ENCODE peak calls at places on chromosomes 6 and 20, in four cellular contexts. K, F, G and H are unnamed samples.

GRCh38 chr20:44468044-44468782 is 7.5 kb upstream of the TTPAL start:
- DNase-seq in K (no peak), F (no peak), G (no peak), H (no peak)

GRCh38 chr6:140371360-140371870 is 997.0 kb upstream of the CITED2 start:
- DNase-seq in G (no peak), K (peak; percentile 28), F (no peak), H (no peak)

GRCh38 chr6:13383280-13384163 is 55.2 kb upstream of the TBC1D7 start:
- DNase-seq in G (no peak), F (no peak), K (peak; percentile 31), H (peak; percentile 75)

GRCh38 chr6:27814665-27815424 is 97.4 kb downstream of the OR2B2 start:
- DNase-seq in K (peak; percentile 85), F (peak; percentile 88), G (peak; percentile 91), H (peak; percentile 58)

GRCh38 chr20:61516398-61517208 is 264.5 kb downstream of the CDH4 start:
- DNase-seq in K (peak; percentile 58), G (no peak), F (no peak), H (no peak)

GRCh38 chr6:141307309-141307998 is 825.3 kb upstream of the GJE1 start:
- DNase-seq in G (no peak), F (no peak), K (no peak), H (no peak)

GRCh38 chr20:33175123-33175522 is 7.2 kb downstream of the BPIFA2 start:
- DNase-seq in K (no peak), G (no peak), F (no peak), H (peak; percentile 46)

GRCh38 chr6:3036861-3037469 is 31.3 kb upstream of the RIPK1 start:
- DNase-seq in F (no peak), K (no peak), G (no peak), H (no peak)

GRCh38 chr20:4512891-4513550 is 208.7 kb upstream of the PRND start:
- DNase-seq in F (no peak), G (no peak), K (peak; percentile 92), H (peak; percentile 33)

GRCh38 chr6:116060572-116061283 is at the start of gene FRK:
- DNase-seq in K (peak; percentile 70), G (no peak), F (no peak), H (peak; percentile 58)

GRCh38 chr6:155185544-155185943 is 78.3 kb upstream of the CLDN20 start:
- DNase-seq in G (peak; percentile 29), K (peak; percentile 26), F (peak; percentile 76), H (peak; percentile 97)

GRCh38 chr6:144294016-144294415 is 8.9 kb downstream of the UTRN start:
- DNase-seq in G (no peak), K (peak; percentile 87), F (no peak), H (peak; percentile 89)

GRCh38 chr20:34558320-34559202 is at the start of gene MAP1LC3A:
- DNase-seq in F (peak; percentile 98), G (peak; percentile 91), K (peak; percentile 99), H (peak; percentile 41)

GRCh38 chr6:32133786-32134185 is 3.7 kb upstream of the FKBPL start:
- DNase-seq in F (no peak), K (peak; percentile 61), G (no peak), H (no peak)

GRCh38 chr20:51135926-51136325 is 113.0 kb upstream of the KCNG1 start:
- DNase-seq in G (no peak), F (no peak), K (no peak), H (no peak)

GRCh38 chr20:10978713-10979112 is 304.9 kb upstream of the JAG1 start:
- DNase-seq in G (no peak), F (no peak), K (no peak), H (no peak)

GRCh38 chr6:165988757-165989456 is 178.7 kb downstream of the TBXT start:
- DNase-seq in G (no peak), F (peak; percentile 24), K (no peak), H (no peak)

GRCh38 chr20:17083738-17084137 is 143.1 kb upstream of the PCSK2 start:
- DNase-seq in K (peak; percentile 4), G (peak; percentile 32), F (peak; percentile 64), H (no peak)

GRCh38 chr6:44422534-44422933 is 35.0 kb downstream of the CDC5L start:
- DNase-seq in K (no peak), F (no peak), G (no peak), H (no peak)

GRCh38 chr6:34240329-34241248 is 3.9 kb downstream of the HMGA1 start:
- DNase-seq in K (no peak), F (no peak), G (no peak), H (no peak)

GRCh38 chr6:3584611-3585010 is 127.8 kb upstream of the SLC22A23 start:
- DNase-seq in G (no peak), F (no peak), K (no peak), H (no peak)

GRCh38 chr20:63372971-63373885 is 12.1 kb upstream of the CHRNA4 start:
- DNase-seq in G (no peak), F (no peak), K (no peak), H (no peak)

GRCh38 chr20:63376283-63377250 is 15.4 kb upstream of the CHRNA4 start:
- DNase-seq in K (no peak), G (no peak), F (no peak), H (no peak)

GRCh38 chr20:63375438-63375837 is 14.3 kb upstream of the CHRNA4 start:
- DNase-seq in G (no peak), K (no peak), F (no peak), H (no peak)

GRCh38 chr20:63373996-63374395 is 12.8 kb upstream of the CHRNA4 start:
- DNase-seq in F (no peak), K (no peak), G (no peak), H (no peak)

DNA sequence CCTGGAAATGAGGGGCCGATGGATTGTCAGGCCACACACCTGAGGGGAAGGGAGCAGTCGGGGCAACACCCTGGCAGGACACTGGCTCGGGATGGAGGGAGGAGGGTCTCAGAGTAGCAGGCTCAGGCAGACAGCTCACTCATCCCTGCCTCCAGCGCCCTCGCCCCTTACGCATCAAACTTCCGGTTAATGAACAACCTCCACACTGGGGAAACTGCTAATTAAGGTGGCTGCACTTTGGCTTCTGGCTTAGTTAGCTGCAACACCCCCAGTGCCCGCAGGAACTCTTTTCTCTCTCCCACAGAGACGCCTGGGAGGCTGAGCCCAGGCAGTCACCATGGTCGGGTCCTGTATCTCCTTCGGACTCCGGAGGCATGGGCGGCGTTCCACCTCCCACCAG is 13.4 kb upstream of the CHRNA4 start:
- DNase-seq in G (no peak), F (no peak), K (no peak), H (no peak)
- H3K27me3 ChIP-seq in G (peaks cover 19% of the 10 kb centered on the region), F (no peaks in the 10 kb centered on the region), K (peaks cover 43% of the 10 kb centered on the region), H (peaks cover 93% of the 10 kb centered on the region)

GRCh38 chr6:127173541-127173940 is 55.1 kb downstream of the RSPO3 start:
- DNase-seq in F (no peak), K (no peak), G (no peak), H (no peak)
- H3K4me2 ChIP-seq in F (no peak overlapping the region), K (no peak overlapping the region), G (no peak overlapping the region), H (no peak overlapping the region)

GRCh38 chr6:147548930-147549475 is 40.5 kb downstream of the SAMD5 start:
- DNase-seq in K (no peak), G (no peak), F (no peak), H (no peak)

GRCh38 chr6:147544420-147544819 is 35.9 kb downstream of the SAMD5 start:
- DNase-seq in K (no peak), G (no peak), F (no peak), H (no peak)

GRCh38 chr6:147549531-147549930 is 41.0 kb downstream of the SAMD5 start:
- DNase-seq in K (no peak), G (no peak), F (no peak), H (no peak)

GRCh38 chr6:147546501-147547368 is 38.2 kb downstream of the SAMD5 start:
- DNase-seq in G (no peak), K (no peak), F (no peak), H (no peak)

DNA sequence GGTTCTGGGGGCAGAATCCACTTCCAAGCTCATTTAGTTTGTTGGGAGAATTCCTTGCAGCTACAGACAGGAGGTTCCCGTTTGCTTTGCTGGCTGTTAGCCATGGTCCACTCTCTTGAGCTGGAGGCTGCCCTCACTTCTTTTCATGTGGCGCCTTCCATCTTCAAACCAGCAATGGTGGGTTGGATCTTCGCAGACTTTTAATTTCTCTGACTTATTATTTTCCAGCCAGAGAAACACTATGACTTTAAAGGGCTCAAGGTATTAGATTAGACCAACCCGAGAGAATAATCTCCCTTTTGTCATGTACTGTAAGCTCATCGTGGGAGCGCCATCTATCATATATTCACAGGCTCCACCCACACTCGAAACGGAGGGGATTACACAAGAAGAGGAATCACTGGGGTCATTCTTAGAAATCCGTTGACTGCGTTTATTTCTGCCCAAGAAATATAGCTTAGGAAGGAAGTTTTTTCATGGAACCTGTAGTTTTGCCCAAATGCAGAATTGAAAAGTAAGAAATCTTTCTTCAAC is 38.9 kb downstream of the SAMD5 start:
- DNase-seq in F (no peak), K (no peak), G (no peak), H (no peak)
- H3K27me3 ChIP-seq in F (no peaks in the 10 kb centered on the region), K (no peaks in the 10 kb centered on the region), G (no peaks in the 10 kb centered on the region), H (no peaks in the 10 kb centered on the region)

DNA sequence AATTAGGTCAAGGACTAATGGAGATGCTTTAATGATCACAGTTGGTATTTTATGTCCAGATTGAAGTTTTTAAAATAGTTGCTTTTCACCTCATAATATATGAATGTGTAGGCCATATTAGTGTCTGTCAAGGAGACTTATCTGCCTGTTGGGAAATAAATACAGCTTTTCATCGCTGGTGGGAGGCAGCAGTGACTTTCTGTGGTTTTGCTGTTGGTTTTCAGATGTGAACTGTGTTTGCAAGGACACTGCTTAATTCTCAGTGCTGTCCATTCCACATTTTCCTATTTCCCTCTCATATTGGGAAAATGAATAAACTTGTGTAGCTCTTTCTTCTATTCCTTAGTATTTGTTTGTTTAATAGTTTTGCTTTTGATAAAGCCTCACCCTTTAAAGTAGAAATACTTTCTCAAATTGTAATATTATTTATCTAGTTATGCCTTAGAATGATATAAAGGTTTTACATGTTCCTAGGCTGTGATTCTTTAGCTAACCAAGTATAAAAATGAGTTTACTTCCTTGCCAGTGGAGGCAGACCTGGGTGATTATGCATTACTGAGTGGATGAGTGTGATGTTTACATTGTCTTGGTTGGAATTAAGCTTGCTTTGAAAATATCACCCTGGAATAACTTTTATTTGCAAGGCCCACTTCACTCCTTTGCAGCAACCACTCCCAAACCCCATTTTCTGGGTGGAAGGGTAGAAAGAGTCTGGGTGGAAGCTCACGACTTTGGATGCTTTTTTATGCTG is 3.3 kb downstream of the PLCB4 start:
- DNase-seq in F (no peak), K (no peak), G (no peak), H (no peak)
- H3K4me2 ChIP-seq in F (peak overlapping the region; percentile 33), K (no peak overlapping the region), G (no peak overlapping the region), H (no peak overlapping the region)